ENCODE peak calls at places on chromosomes 12 and 14, in seven cellular contexts. I is stimulated activated CD8-positive, alpha-beta memory T cell treated with anti-CD3 and anti-CD28 coated beads, Interleukin-15, amount 100 ng/mL, for 48 hours; G is activated CD4-positive, CD25-positive, alpha-beta regulatory T cell; D is GM23338; Q is fibroblast of lung; E is heart left ventricle; H is NCI-H1105. X is an unnamed sample.

GRCh38 chr14:35197015-35197414 is 74.7 kb downstream of the PRORP start:
- DNase-seq in I (no peak), G (no peak), D (no peak), Q (peak), E (no peak), H (no peak), X (no peak)

GRCh38 chr14:96893966-96894622 is 96.9 kb downstream of the VRK1 start:
- DNase-seq in I (no peak), G (no peak), D (no peak), Q (no peak), E (no peak), H (no peak), X (no peak)

GRCh38 chr12:82746668-82747067 is 60.0 kb downstream of the TMTC2 start:
- DNase-seq in I (no peak), G (no peak), D (no peak), Q (no peak), E (no peak), H (no peak), X (no peak)

GRCh38 chr12:95553202-95553943 is 2.1 kb upstream of the USP44 start:
- DNase-seq in I (no peak), G (no peak), D (no peak), Q (no peak), E (no peak), H (no peak), X (no peak)

GRCh38 chr12:12807970-12808702 is 5.0 kb upstream of the DDX47 start:
- DNase-seq in I (no peak), G (peak), D (no peak), Q (peak), E (peak), H (no peak), X (peak)

GRCh38 chr12:82805812-82806497 is 119.2 kb downstream of the TMTC2 start:
- DNase-seq in I (no peak), G (no peak), D (no peak), Q (no peak), E (no peak), H (no peak), X (no peak)

GRCh38 chr14:72495668-72496067 is 398.2 kb downstream of the DPF3 start:
- DNase-seq in I (no peak), G (no peak), D (no peak), Q (peak), E (no peak), H (no peak), X (no peak)

GRCh38 chr14:100079606-100080005 is 14.4 kb downstream of the EVL start:
- DNase-seq in I (no peak), G (no peak), D (no peak), Q (no peak), E (no peak), H (no peak), X (no peak)

GRCh38 chr12:20213851-20214250 is 154.5 kb upstream of the PDE3A start:
- DNase-seq in I (no peak), G (no peak), D (no peak), Q (peak), E (no peak), H (no peak), X (no peak)

GRCh38 chr12:128818065-128819022 is 5.4 kb downstream of the SLC15A4 start:
- DNase-seq in I (no peak), G (no peak), D (no peak), Q (peak), E (no peak), H (no peak), X (no peak)

GRCh38 chr14:35333797-35334743 is 41.9 kb downstream of the PSMA6 start:
- DNase-seq in I (peak), G (no peak), D (no peak), Q (no peak), E (no peak), H (no peak), X (peak)

GRCh38 chr14:32657081-32657480 is 281.6 kb upstream of the NPAS3 start:
- DNase-seq in I (no peak), G (no peak), D (no peak), Q (peak), E (peak), H (no peak), X (peak)

GRCh38 chr12:127044841-127045240 is 1222.1 kb upstream of the TMEM132C start:
- DNase-seq in I (no peak), G (no peak), D (no peak), Q (no peak), E (no peak), H (no peak), X (no peak)

GRCh38 chr12:24603371-24603770 is 345.5 kb downstream of the BCAT1 start:
- DNase-seq in I (no peak), G (no peak), D (peak), Q (no peak), E (no peak), H (no peak), X (no peak)

GRCh38 chr12:4118017-4118510 is 155.5 kb upstream of the CCND2 start:
- DNase-seq in I (no peak), G (no peak), D (no peak), Q (peak), E (peak), H (no peak), X (peak)

GRCh38 chr12:117863004-117863709 is 105.6 kb downstream of the KSR2 start:
- DNase-seq in I (no peak), G (no peak), D (no peak), Q (no peak), E (no peak), H (no peak), X (no peak)

GRCh38 chr12:117192057-117192456 is 1.8 kb upstream of the FBXO21 start:
- DNase-seq in I (no peak), G (no peak), D (peak), Q (no peak), E (no peak), H (no peak), X (no peak)

GRCh38 chr14:73786942-73787759 is 64.5 kb upstream of the PTGR2 start:
- DNase-seq in I (peak), G (peak), D (peak), Q (no peak), E (peak), H (no peak), X (peak)

GRCh38 chr14:80239631-80240030 is 28.3 kb upstream of the DIO2 start:
- DNase-seq in I (no peak), G (no peak), D (no peak), Q (no peak), E (no peak), H (no peak), X (no peak)

GRCh38 chr12:1811281-1811947 is 9.0 kb upstream of the LRTM2 start:
- DNase-seq in I (peak), G (no peak), D (no peak), Q (peak), E (no peak), H (no peak), X (no peak)

GRCh38 chr14:69344171-69344570 is 53.9 kb downstream of the ERH start:
- DNase-seq in I (no peak), G (no peak), D (no peak), Q (no peak), E (no peak), H (no peak), X (no peak)

GRCh38 chr14:62885451-62885850 is 159.8 kb downstream of the KCNH5 start:
- DNase-seq in I (no peak), G (no peak), D (no peak), Q (peak), E (no peak), H (peak), X (no peak)

GRCh38 chr12:75890660-75891059 is 140.9 kb downstream of the PHLDA1 start:
- DNase-seq in I (no peak), G (no peak), D (no peak), Q (no peak), E (no peak), H (no peak), X (no peak)

GRCh38 chr14:75127903-75128595 is 1.2 kb upstream of the NEK9 start:
- DNase-seq in I (no peak), G (no peak), D (no peak), Q (no peak), E (no peak), H (no peak), X (no peak)

GRCh38 chr14:48616941-48617340 is 941.5 kb upstream of the MDGA2 start:
- DNase-seq in I (no peak), G (no peak), D (no peak), Q (no peak), E (no peak), H (no peak), X (no peak)

GRCh38 chr12:74547249-74547648 is 9.6 kb downstream of the ATXN7L3B start:
- DNase-seq in I (no peak), G (no peak), D (no peak), Q (no peak), E (no peak), H (no peak), X (no peak)